ENCODE peak calls at places on chromosome 18, in ten cellular contexts. Z is GM12865; W is sigmoid colon; J is epithelial cell of esophagus; U is CD8-positive, alpha-beta T cell; V is WERI-Rb-1; Q is kidney; L is ovary; H is psoas muscle; S is AG09319. A is an unnamed sample.

GRCh38 chr18:8952796-8953760 is 149.4 kb upstream of the NDUFV2 start:
- DNase-seq in Z (no peak), W (no peak), J (peak), U (no peak), V (no peak), Q (no peak), L (no peak), H (no peak), S (peak), A (no peak)

GRCh38 chr18:36066001-36066400 is 1.4 kb downstream of the RPRD1A start:
- DNase-seq in Z (no peak), W (no peak), J (no peak), U (no peak), V (no peak), Q (no peak), L (no peak), H (no peak), S (no peak), A (no peak)

GRCh38 chr18:14999085-14999975 is 251.4 kb downstream of the ANKRD30B start:
- DNase-seq in Z (no peak), W (no peak), J (no peak), U (no peak), V (no peak), Q (peak), L (no peak), H (peak), S (no peak), A (no peak)

GRCh38 chr18:13791181-13791580 is 32.8 kb upstream of the MC5R start:
- DNase-seq in Z (no peak), W (no peak), J (peak), U (no peak), V (no peak), Q (no peak), L (no peak), H (no peak), S (no peak), A (no peak)

GRCh38 chr18:51191139-51191717 is 6.3 kb downstream of the MEX3C start:
- DNase-seq in Z (peak), W (no peak), J (no peak), U (no peak), V (no peak), Q (no peak), L (no peak), H (no peak), S (no peak), A (no peak)

GRCh38 chr18:74040459-74041332 is 106.9 kb downstream of the FBXO15 start:
- DNase-seq in Z (peak), W (no peak), J (peak), U (peak), V (peak), Q (no peak), L (no peak), H (no peak), S (no peak), A (no peak)

GRCh38 chr18:48714873-48715272 is 176.0 kb downstream of the CTIF start:
- DNase-seq in Z (no peak), W (no peak), J (no peak), U (no peak), V (no peak), Q (no peak), L (no peak), H (no peak), S (no peak), A (no peak)

GRCh38 chr18:11983592-11983991 is 2.3 kb downstream of the IMPA2 start:
- DNase-seq in Z (no peak), W (peak), J (no peak), U (no peak), V (peak), Q (peak), L (no peak), H (peak), S (no peak), A (no peak)

GRCh38 chr18:35027206-35027605 is 14.0 kb upstream of the MAPRE2 start:
- DNase-seq in Z (no peak), W (no peak), J (no peak), U (no peak), V (no peak), Q (no peak), L (no peak), H (peak), S (no peak), A (no peak)

GRCh38 chr18:9701604-9702324 is 6.3 kb upstream of the RAB31 start:
- DNase-seq in Z (peak), W (peak), J (peak), U (no peak), V (no peak), Q (no peak), L (no peak), H (no peak), S (no peak), A (peak)

GRCh38 chr18:79616651-79617518 is 62.7 kb upstream of the CTDP1 start:
- DNase-seq in Z (no peak), W (peak), J (no peak), U (no peak), V (peak), Q (peak), L (no peak), H (peak), S (no peak), A (no peak)

GRCh38 chr18:69974365-69974764 is 26.7 kb upstream of the CD226 start:
- DNase-seq in Z (no peak), W (no peak), J (peak), U (no peak), V (no peak), Q (no peak), L (no peak), H (no peak), S (no peak), A (no peak)

GRCh38 chr18:67266591-67267237 is 249.8 kb downstream of the DSEL start:
- DNase-seq in Z (no peak), W (no peak), J (peak), U (no peak), V (no peak), Q (no peak), L (no peak), H (no peak), S (peak), A (no peak)

DNA sequence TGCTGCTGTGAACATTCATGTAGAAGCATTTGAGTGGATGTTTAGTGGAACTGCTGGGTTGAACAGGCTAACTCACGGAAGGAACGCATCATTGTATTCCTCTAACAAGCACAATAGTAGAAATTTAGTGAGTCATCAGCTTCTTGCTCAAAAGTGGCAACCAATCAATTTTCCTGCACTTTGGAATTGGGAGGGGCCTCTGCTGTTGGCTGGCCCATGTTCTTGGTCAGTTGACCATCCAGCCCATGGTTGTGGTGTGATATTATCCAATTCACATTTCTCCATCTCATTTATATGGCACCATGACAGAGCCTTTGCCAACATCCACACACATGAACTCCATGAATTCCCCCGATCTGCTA is 95.0 kb downstream of the TNFRSF11A start:
- DNase-seq in Z (no peak), W (no peak), J (peak), U (no peak), V (no peak), Q (no peak), L (no peak), H (no peak), S (no peak), A (peak)
- TF ChIP-seq CTCF in Z (no peak), W (no peak), J (no peak), U (no peak), V (no peak), Q (no peak), L (no peak), H (no peak), S (no peak), A (no peak)

GRCh38 chr18:33761363-33761762 is 183.3 kb downstream of the ASXL3 start:
- DNase-seq in Z (peak), W (no peak), J (peak), U (no peak), V (peak), Q (no peak), L (no peak), H (no peak), S (no peak), A (no peak)
- TF ChIP-seq CTCF in Z (peak), W (no peak), J (peak), U (no peak), V (no peak), Q (no peak), L (no peak), H (peak), S (peak), A (no peak)

GRCh38 chr18:39571511-39571910 is 2005.9 kb upstream of the CELF4 start:
- DNase-seq in Z (peak), W (no peak), J (peak), U (no peak), V (no peak), Q (no peak), L (no peak), H (no peak), S (no peak), A (no peak)
- TF ChIP-seq CTCF in Z (peak), W (no peak), J (peak), U (no peak), V (peak), Q (peak), L (no peak), H (no peak), S (no peak), A (no peak)

GRCh38 chr18:22169011-22169888 is at the start of gene GATA6:
- DNase-seq in Z (peak), W (peak), J (peak), U (no peak), V (peak), Q (peak), L (peak), H (peak), S (peak), A (peak)
- TF ChIP-seq CTCF in Z (peak), W (peak), J (peak), U (peak), V (peak), Q (peak), L (no peak), H (peak), S (peak), A (peak)

GRCh38 chr18:4142876-4143275 is 312.2 kb downstream of the DLGAP1 start:
- DNase-seq in Z (no peak), W (no peak), J (no peak), U (no peak), V (no peak), Q (peak), L (no peak), H (no peak), S (no peak), A (no peak)

DNA sequence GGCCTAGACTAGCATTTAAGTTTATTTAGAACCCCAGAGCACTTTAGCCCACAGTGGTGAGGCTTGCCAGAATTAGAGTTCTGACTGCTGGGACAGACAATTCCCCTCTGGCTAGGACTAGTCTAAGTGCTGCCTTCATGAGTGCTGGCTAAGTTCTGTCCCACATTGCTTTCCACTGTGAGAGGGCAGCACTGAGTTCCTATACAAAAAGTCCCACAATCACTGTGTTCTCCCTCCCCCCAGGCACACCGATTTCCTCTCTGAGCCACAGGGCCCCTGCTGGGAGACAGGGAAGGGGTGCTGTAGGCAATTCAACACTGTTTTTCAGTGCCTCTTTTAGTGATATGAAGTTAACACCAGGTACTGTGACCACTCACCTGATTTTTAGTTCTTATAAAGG is 310.9 kb downstream of the DLGAP1 start:
- DNase-seq in Z (no peak), W (no peak), J (no peak), U (no peak), V (no peak), Q (no peak), L (no peak), H (no peak), S (no peak), A (no peak)
- TF ChIP-seq CTCF in Z (no peak), W (no peak), J (no peak), U (no peak), V (no peak), Q (no peak), L (no peak), H (no peak), S (no peak), A (no peak)

DNA sequence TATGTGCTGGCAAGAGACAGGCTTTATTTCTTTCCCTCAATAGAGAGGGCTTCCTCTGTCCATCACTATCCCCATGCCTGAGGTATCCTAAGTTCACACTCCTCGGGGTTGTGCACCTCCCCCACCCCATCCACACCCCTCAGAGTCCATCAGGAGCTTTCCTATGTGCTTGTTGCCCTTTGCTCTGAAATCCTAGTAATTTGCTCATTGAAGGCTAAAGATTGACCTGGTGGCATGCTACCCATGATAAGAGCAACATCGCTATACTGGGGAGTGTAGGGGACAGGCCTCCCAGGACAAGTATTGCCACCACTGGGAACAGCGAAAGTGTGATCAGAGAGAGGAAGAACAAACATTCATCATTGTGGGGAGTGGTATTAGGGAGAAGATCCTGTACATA is 37.0 kb downstream of the B4GALT6 start:
- DNase-seq in Z (no peak), W (no peak), J (no peak), U (no peak), V (no peak), Q (no peak), L (no peak), H (no peak), S (no peak), A (no peak)
- TF ChIP-seq CTCF in Z (no peak), W (no peak), J (no peak), U (no peak), V (no peak), Q (no peak), L (no peak), H (no peak), S (no peak), A (no peak)

GRCh38 chr18:62763101-62763521 is 47.8 kb downstream of the PHLPP1 start:
- DNase-seq in Z (peak), W (no peak), J (peak), U (no peak), V (no peak), Q (no peak), L (no peak), H (no peak), S (no peak), A (no peak)
- TF ChIP-seq CTCF in Z (no peak), W (no peak), J (no peak), U (no peak), V (no peak), Q (no peak), L (no peak), H (no peak), S (no peak), A (no peak)

GRCh38 chr18:63002803-63003445 is 287.6 kb downstream of the PHLPP1 start:
- DNase-seq in Z (no peak), W (no peak), J (no peak), U (no peak), V (no peak), Q (no peak), L (no peak), H (no peak), S (no peak), A (no peak)
- TF ChIP-seq CTCF in Z (no peak), W (no peak), J (no peak), U (no peak), V (no peak), Q (no peak), L (no peak), H (no peak), S (no peak), A (no peak)

A was measured in ascending aorta.